ENCODE peak calls at places on chromosome 10, in nine cellular contexts. T is A549; M is adrenal gland; G is fibroblast of lung; Q is keratinocyte; O is psoas muscle; P is stomach; N is GM23248; W is CD8-positive, alpha-beta T cell. K is an unnamed sample.

GRCh38 chr10:125531470-125531869 is 151.5 kb downstream of the TEX36 start:
- DNase-seq in T (no peak), M (no peak), G (peak; percentile 4), Q (no peak), O (no peak), P (no peak), N (no peak), W (no peak), K (no peak)

GRCh38 chr10:86827639-86828038 is 71.2 kb downstream of the BMPR1A start:
- DNase-seq in T (no peak), M (no peak), G (no peak), Q (no peak), O (no peak), P (no peak), N (no peak), W (no peak), K (no peak)

GRCh38 chr10:95756061-95756751 is at the start of gene ENTPD1:
- DNase-seq in T (no peak), M (no peak), G (no peak), Q (no peak), O (no peak), P (no peak), N (no peak), W (no peak), K (no peak)

GRCh38 chr10:129896231-129897150 is 67.6 kb downstream of the EBF3 start:
- DNase-seq in T (no peak), M (no peak), G (no peak), Q (no peak), O (peak; percentile 49), P (no peak), N (no peak), W (no peak), K (no peak)

GRCh38 chr10:21516270-21517131 is 9.0 kb downstream of the SKIDA1 start:
- DNase-seq in T (peak; percentile 63), M (peak; percentile 82), G (peak; percentile 78), Q (no peak), O (peak; percentile 91), P (peak; percentile 71), N (peak; percentile 85), W (peak; percentile 43), K (peak; percentile 88)

GRCh38 chr10:126090911-126091728 is 194.8 kb downstream of the FANK1 start:
- DNase-seq in T (peak; percentile 72), M (peak; percentile 60), G (peak; percentile 98), Q (peak; percentile 84), O (no peak), P (no peak), N (peak; percentile 97), W (no peak), K (no peak)

GRCh38 chr10:103687718-103688117 is 167.7 kb downstream of the SH3PXD2A start:
- DNase-seq in T (no peak), M (no peak), G (no peak), Q (no peak), O (no peak), P (no peak), N (no peak), W (no peak), K (no peak)

GRCh38 chr10:1160561-1160961 is 104.4 kb downstream of the WDR37 start:
- DNase-seq in T (no peak), M (no peak), G (no peak), Q (no peak), O (no peak), P (peak; percentile 24), N (no peak), W (no peak), K (no peak)

GRCh38 chr10:25026463-25026862 is 10.1 kb downstream of the THNSL1 start:
- DNase-seq in T (peak; percentile 10), M (no peak), G (peak; percentile 31), Q (no peak), O (no peak), P (no peak), N (no peak), W (no peak), K (no peak)

GRCh38 chr10:128018704-128019103 is 107.5 kb downstream of the MKI67 start:
- DNase-seq in T (no peak), M (no peak), G (no peak), Q (no peak), O (no peak), P (no peak), N (no peak), W (no peak), K (no peak)

GRCh38 chr10:130111848-130112180 is 1.2 kb upstream of the C10orf143 start:
- DNase-seq in T (peak; percentile 7), M (no peak), G (no peak), Q (no peak), O (no peak), P (no peak), N (no peak), W (no peak), K (no peak)

GRCh38 chr10:30182191-30183075 is 123.0 kb upstream of the JCAD start:
- DNase-seq in T (peak; percentile 74), M (no peak), G (peak; percentile 97), Q (no peak), O (no peak), P (no peak), N (peak; percentile 95), W (no peak), K (peak; percentile 60)

GRCh38 chr10:70115948-70116682 is 16.5 kb downstream of the AIFM2 start:
- DNase-seq in T (peak; percentile 45), M (peak; percentile 58), G (peak; percentile 16), Q (no peak), O (peak; percentile 67), P (peak; percentile 71), N (peak; percentile 48), W (peak; percentile 47), K (no peak)

GRCh38 chr10:26792780-26793495 is 67.8 kb downstream of the ABI1 start:
- DNase-seq in T (no peak), M (no peak), G (no peak), Q (no peak), O (no peak), P (no peak), N (peak; percentile 40), W (no peak), K (no peak)

GRCh38 chr10:5488272-5489161 is 10.9 kb downstream of the CALML5 start:
- DNase-seq in T (no peak), M (no peak), G (no peak), Q (peak; percentile 84), O (peak; percentile 49), P (peak; percentile 86), N (no peak), W (no peak), K (no peak)

GRCh38 chr10:79247373-79248137 is 99.7 kb upstream of the PPIF start:
- DNase-seq in T (no peak), M (no peak), G (no peak), Q (no peak), O (no peak), P (no peak), N (peak; percentile 30), W (no peak), K (no peak)

GRCh38 chr10:79248341-79248931 is 98.8 kb upstream of the PPIF start:
- DNase-seq in T (no peak), M (peak; percentile 61), G (peak; percentile 65), Q (no peak), O (peak; percentile 70), P (no peak), N (no peak), W (no peak), K (peak; percentile 88)

GRCh38 chr10:79246606-79247275 is 100.5 kb upstream of the PPIF start:
- DNase-seq in T (no peak), M (peak; percentile 77), G (peak; percentile 47), Q (no peak), O (peak; percentile 82), P (no peak), N (peak; percentile 74), W (no peak), K (peak; percentile 88)

GRCh38 chr10:79250259-79250658 is 97.0 kb upstream of the PPIF start:
- DNase-seq in T (no peak), M (peak; percentile 61), G (no peak), Q (no peak), O (peak; percentile 64), P (peak; percentile 48), N (no peak), W (no peak), K (peak; percentile 90)

GRCh38 chr10:79249156-79250121 is 97.8 kb upstream of the PPIF start:
- DNase-seq in T (no peak), M (no peak), G (no peak), Q (no peak), O (no peak), P (no peak), N (no peak), W (no peak), K (no peak)
- H3K4me1 ChIP-seq in T (peaks cover 2% of the 10 kb centered on the region), M (peaks cover 69% of the 10 kb centered on the region), G (peaks cover 21% of the 10 kb centered on the region), Q (no peaks in the 10 kb centered on the region), O (peaks cover 59% of the 10 kb centered on the region), P (peaks cover 100% of the 10 kb centered on the region), N (peaks cover 35% of the 10 kb centered on the region), W (peaks cover 26% of the 10 kb centered on the region), K (peaks cover 7% of the 10 kb centered on the region)

DNA sequence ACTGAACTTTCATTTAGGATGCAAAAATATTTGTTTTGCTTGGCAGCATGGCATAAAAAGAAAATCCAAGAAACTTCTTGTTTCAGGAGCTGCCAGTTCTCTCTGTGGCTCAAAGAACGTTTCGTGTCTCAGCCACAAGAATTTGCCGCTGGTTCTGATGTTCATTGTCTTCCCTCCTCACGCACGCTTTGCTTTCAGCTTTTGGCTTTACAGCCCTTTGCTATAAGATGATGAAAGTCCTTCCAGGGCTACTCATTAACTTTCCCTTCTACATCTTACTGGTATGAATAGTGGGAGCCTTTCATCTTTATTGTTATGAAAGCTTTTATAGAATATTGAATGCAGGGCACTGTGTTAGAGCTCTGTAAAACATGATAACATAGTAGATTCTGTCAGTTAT is 124.7 kb downstream of the BICC1 start:
- DNase-seq in T (peak; percentile 71), M (no peak), G (peak; percentile 95), Q (no peak), O (no peak), P (no peak), N (peak; percentile 96), W (no peak), K (no peak)
- H3K4me3 ChIP-seq in T (peak overlapping the region; percentile 1), M (no peak overlapping the region), G (no peak overlapping the region), Q (no peak overlapping the region), O (no peak overlapping the region), P (no peak overlapping the region), N (peak overlapping the region; percentile 59), W (no peak overlapping the region), K (no peak overlapping the region)

GRCh38 chr10:119284679-119285096 is 77.3 kb downstream of the GRK5 start:
- DNase-seq in T (no peak), M (no peak), G (no peak), Q (no peak), O (peak; percentile 85), P (peak; percentile 67), N (no peak), W (no peak), K (peak; percentile 69)
- H3K27ac ChIP-seq in T (no peak overlapping the region), M (no peak overlapping the region), G (peak overlapping the region; percentile 48), Q (no peak overlapping the region), O (peak overlapping the region; percentile 2), P (peak overlapping the region; percentile 87), N (no peak overlapping the region), W (no peak overlapping the region), K (peak overlapping the region; percentile 13)

GRCh38 chr10:11140963-11141362 is 123.3 kb downstream of the CELF2 start:
- DNase-seq in T (no peak), M (no peak), G (no peak), Q (no peak), O (no peak), P (no peak), N (no peak), W (no peak), K (no peak)
- H3K4me1 ChIP-seq in T (no peaks in the 10 kb centered on the region), M (no peaks in the 10 kb centered on the region), G (no peaks in the 10 kb centered on the region), Q (no peaks in the 10 kb centered on the region), O (peaks cover 18% of the 10 kb centered on the region), P (peaks cover 20% of the 10 kb centered on the region), N (no peaks in the 10 kb centered on the region), W (peaks cover 70% of the 10 kb centered on the region), K (no peaks in the 10 kb centered on the region)